ENCODE peak calls at places on chromosomes 7 and 10, in eight cellular contexts. S is A549, W is GM23338, F is SK-N-SH, K is K562, C is HCT116, I is HL-60, Q is GM12878. V is an unnamed sample.

GRCh38 chr7:23205861-23206510 is 24.1 kb downstream of the NUP42 start:
- DNase-seq in S (no peak), W (peak; percentile 68), F (peak; percentile 41), K (no peak), C (no peak), I (no peak), Q (no peak), V (no peak)

GRCh38 chr10:94314913-94315545 is 47.7 kb downstream of the NOC3L start:
- DNase-seq in S (no peak), W (peak; percentile 32), F (peak; percentile 8), K (no peak), C (no peak), I (no peak), Q (no peak), V (no peak)

GRCh38 chr7:44460325-44460724 is 30.1 kb downstream of the NUDCD3 start:
- DNase-seq in S (no peak), W (no peak), F (no peak), K (no peak), C (no peak), I (peak; percentile 42), Q (peak; percentile 93), V (no peak)

GRCh38 chr7:134328900-134329299 is 12.2 kb upstream of the SLC35B4 start:
- DNase-seq in S (no peak), W (no peak), F (no peak), K (no peak), C (no peak), I (no peak), Q (no peak), V (no peak)

GRCh38 chr10:97922378-97922758 is 72.7 kb downstream of the GOLGA7B start:
- DNase-seq in S (no peak), W (no peak), F (no peak), K (no peak), C (no peak), I (no peak), Q (no peak), V (no peak)

GRCh38 chr7:105473163-105473562 is 48.9 kb downstream of the PUS7 start:
- DNase-seq in S (no peak), W (peak; percentile 13), F (no peak), K (no peak), C (no peak), I (no peak), Q (no peak), V (no peak)

GRCh38 chr10:5811387-5811821 is 1.8 kb downstream of the GDI2 start:
- DNase-seq in S (no peak), W (peak; percentile 39), F (no peak), K (no peak), C (no peak), I (no peak), Q (no peak), V (no peak)

GRCh38 chr10:46096909-46097575 is 51.0 kb upstream of the MSMB start:
- DNase-seq in S (no peak), W (no peak), F (peak; percentile 73), K (no peak), C (no peak), I (no peak), Q (no peak), V (no peak)

GRCh38 chr7:151459726-151460473 is 20.0 kb upstream of the CRYGN start:
- DNase-seq in S (peak; percentile 61), W (peak; percentile 75), F (peak; percentile 77), K (no peak), C (peak; percentile 57), I (no peak), Q (no peak), V (peak; percentile 76)

GRCh38 chr7:128017880-128018845 is 13.1 kb downstream of the LRRC4 start:
- DNase-seq in S (no peak), W (no peak), F (peak; percentile 70), K (no peak), C (no peak), I (no peak), Q (no peak), V (no peak)

GRCh38 chr7:30142710-30143109 is 7.9 kb downstream of the MTURN start:
- DNase-seq in S (no peak), W (no peak), F (no peak), K (no peak), C (peak; percentile 39), I (no peak), Q (no peak), V (no peak)

GRCh38 chr7:30224511-30225031 is 59.8 kb upstream of the ZNRF2 start:
- DNase-seq in S (no peak), W (no peak), F (no peak), K (no peak), C (no peak), I (peak; percentile 55), Q (peak; percentile 65), V (no peak)

GRCh38 chr10:58817499-58817898 is 304.8 kb downstream of the BICC1 start:
- DNase-seq in S (no peak), W (no peak), F (no peak), K (no peak), C (no peak), I (no peak), Q (no peak), V (no peak)

GRCh38 chr7:135510603-135511183 is 791 bp upstream of the CNOT4 start:
- DNase-seq in S (peak; percentile 15), W (no peak), F (peak; percentile 34), K (peak; percentile 43), C (no peak), I (peak; percentile 38), Q (peak; percentile 4), V (peak; percentile 46)

GRCh38 chr7:68892211-68892610 is 706.1 kb upstream of the AUTS2 start:
- DNase-seq in S (peak; percentile 19), W (no peak), F (no peak), K (no peak), C (no peak), I (no peak), Q (no peak), V (no peak)

GRCh38 chr7:73770860-73771665 is 993 bp upstream of the CLDN3 start:
- DNase-seq in S (no peak), W (no peak), F (no peak), K (no peak), C (no peak), I (no peak), Q (no peak), V (no peak)

GRCh38 chr10:20740128-20740527 is 157.0 kb downstream of the NEBL start:
- DNase-seq in S (no peak), W (no peak), F (peak; percentile 19), K (no peak), C (no peak), I (no peak), Q (no peak), V (no peak)

GRCh38 chr10:20742737-20743136 is 154.4 kb downstream of the NEBL start:
- DNase-seq in S (no peak), W (no peak), F (no peak), K (no peak), C (no peak), I (no peak), Q (no peak), V (no peak)

GRCh38 chr10:20737107-20737506 is 160.0 kb downstream of the NEBL start:
- DNase-seq in S (no peak), W (no peak), F (no peak), K (no peak), C (no peak), I (no peak), Q (no peak), V (no peak)
- TF ChIP-seq REST in S (no peak), W (no peak), F (no peak), K (no peak), C (no peak), I (no peak), Q (no peak), V (no peak)

GRCh38 chr10:21720090-21720489 is 186.1 kb downstream of the MLLT10 start:
- DNase-seq in S (no peak), W (peak; percentile 57), F (no peak), K (no peak), C (no peak), I (no peak), Q (no peak), V (no peak)
- H3K27ac ChIP-seq in S (no peak overlapping the region), W (peak overlapping the region; percentile 1), F (no peak overlapping the region), K (no peak overlapping the region), C (no peak overlapping the region), I (no peak overlapping the region), Q (no peak overlapping the region), V (peak overlapping the region; percentile 65)

GRCh38 chr7:107085180-107085579 is 40.7 kb downstream of the PRKAR2B start:
- DNase-seq in S (no peak), W (no peak), F (no peak), K (no peak), C (no peak), I (no peak), Q (no peak), V (no peak)

GRCh38 chr7:107089627-107090026 is 45.1 kb downstream of the PRKAR2B start:
- DNase-seq in S (no peak), W (no peak), F (no peak), K (peak; percentile 58), C (no peak), I (no peak), Q (no peak), V (no peak)

GRCh38 chr7:107091306-107091705 is 46.8 kb downstream of the PRKAR2B start:
- DNase-seq in S (no peak), W (no peak), F (no peak), K (no peak), C (no peak), I (no peak), Q (no peak), V (no peak)

DNA sequence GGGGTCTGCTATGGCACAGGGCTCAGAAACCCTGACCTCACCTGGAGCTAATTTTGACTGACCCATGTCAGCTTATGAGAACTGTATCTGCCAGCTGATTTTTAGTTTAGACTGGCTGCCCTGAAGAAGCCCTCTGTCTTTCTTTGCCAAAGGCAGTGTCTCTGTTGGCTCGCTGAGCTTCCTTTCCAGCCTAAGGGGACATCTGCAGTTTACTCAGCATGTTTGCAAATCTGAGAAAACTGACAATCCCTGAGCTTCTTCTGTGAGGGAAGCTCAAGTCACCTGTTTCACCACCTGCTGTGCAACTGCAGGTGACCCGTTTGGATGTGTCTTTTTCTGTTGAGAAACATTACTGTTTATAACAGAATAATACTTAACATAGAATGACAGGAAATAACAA is 45.9 kb downstream of the PRKAR2B start:
- DNase-seq in S (no peak), W (peak; percentile 64), F (no peak), K (no peak), C (no peak), I (no peak), Q (no peak), V (no peak)
- TF ChIP-seq REST in S (no peak), W (no peak), F (no peak), K (no peak), C (no peak), I (no peak), Q (no peak), V (no peak)

GRCh38 chr10:43607199-43607573 is 948 bp downstream of the ZNF485 start:
- DNase-seq in S (no peak), W (no peak), F (no peak), K (peak; percentile 30), C (no peak), I (no peak), Q (no peak), V (no peak)
- H3K27ac ChIP-seq in S (peak overlapping the region; percentile 92), W (no peak overlapping the region), F (no peak overlapping the region), K (peak overlapping the region; percentile 75), C (no peak overlapping the region), I (no peak overlapping the region), Q (no peak overlapping the region), V (peak overlapping the region; percentile 87)

GRCh38 chr10:80154626-80154977 is 22.1 kb downstream of the PLAC9 start:
- DNase-seq in S (no peak), W (no peak), F (no peak), K (no peak), C (no peak), I (no peak), Q (no peak), V (no peak)
- TF ChIP-seq REST in S (no peak), W (no peak), F (no peak), K (no peak), C (no peak), I (no peak), Q (no peak), V (no peak)